ENCODE peak calls at places on chromosomes 1 and 21, in six cellular contexts. L, O, A, G, B and W are unnamed samples.

GRCh38 chr21:45818904-45819285 is 162.7 kb upstream of the COL6A1 start:
- DNase-seq in L (no peak), O (no peak), A (peak; percentile 44), G (no peak), B (peak; percentile 91), W (no peak)

GRCh38 chr1:89200668-89201488 is 2.1 kb upstream of the GBP4 start:
- DNase-seq in L (no peak), O (no peak), G (no peak), A (peak; percentile 62), B (no peak), W (no peak)

GRCh38 chr1:14921057-14921456 is 232.5 kb upstream of the TMEM51 start:
- DNase-seq in B (peak; percentile 18), G (no peak), A (no peak), L (no peak), O (no peak), W (no peak)

GRCh38 chr21:45262616-45263015 is 25.1 kb downstream of the POFUT2 start:
- DNase-seq in A (no peak), B (no peak), G (peak; percentile 74), O (no peak), L (peak; percentile 87), W (no peak)

GRCh38 chr1:47688631-47689296 is 250.9 kb downstream of the FOXD2 start:
- DNase-seq in A (no peak), O (no peak), L (peak; percentile 31), G (no peak), B (no peak), W (no peak)

GRCh38 chr1:26268290-26269197 is 11.3 kb upstream of the SH3BGRL3 start:
- DNase-seq in A (no peak), G (no peak), B (no peak), O (no peak), L (no peak), W (no peak)

GRCh38 chr1:115529216-115529897 is 112.4 kb upstream of the VANGL1 start:
- DNase-seq in O (no peak), B (no peak), A (no peak), L (no peak), G (no peak), W (no peak)

GRCh38 chr1:57916034-57916433 is 492.2 kb upstream of the DAB1 start:
- DNase-seq in A (no peak), B (no peak), L (no peak), O (no peak), G (no peak), W (no peak)

GRCh38 chr1:27868556-27868931 is 3.8 kb upstream of the THEMIS2 start:
- DNase-seq in G (no peak), A (no peak), O (no peak), B (no peak), L (no peak), W (no peak)
- H3K27me3 ChIP-seq in G (no peaks in the 10 kb centered on the region), A (no peaks in the 10 kb centered on the region), O (peaks cover 9% of the 10 kb centered on the region), B (no peaks in the 10 kb centered on the region), L (no peaks in the 10 kb centered on the region), W (no peaks in the 10 kb centered on the region)

DNA sequence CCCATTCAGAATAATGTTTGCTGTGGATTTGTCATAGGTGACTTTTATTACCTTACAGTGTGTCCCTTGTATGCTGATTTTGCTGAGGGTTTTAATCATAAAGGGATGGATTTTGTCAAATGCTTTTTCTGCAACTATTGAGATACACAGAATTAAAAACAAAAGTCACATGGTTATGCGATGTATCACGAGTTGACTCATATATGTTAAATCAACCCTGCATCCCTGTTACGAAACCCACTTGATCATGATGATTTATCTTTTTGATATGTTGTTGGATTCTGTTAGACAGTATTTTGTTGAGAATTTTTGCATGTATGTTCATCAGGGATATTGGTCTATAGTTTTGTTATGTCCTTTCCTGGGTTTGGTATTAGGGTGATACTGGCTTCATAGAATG is 10.7 kb upstream of the OR2T34 start:
- DNase-seq in G (no peak), L (no peak), O (no peak), A (no peak), B (no peak), W (no peak)
- H3K9me3 ChIP-seq in G (no peaks in the 10 kb centered on the region), L (no peaks in the 10 kb centered on the region), O (no peaks in the 10 kb centered on the region), A (no peaks in the 10 kb centered on the region), B (no peaks in the 10 kb centered on the region), W (no peaks in the 10 kb centered on the region)

DNA sequence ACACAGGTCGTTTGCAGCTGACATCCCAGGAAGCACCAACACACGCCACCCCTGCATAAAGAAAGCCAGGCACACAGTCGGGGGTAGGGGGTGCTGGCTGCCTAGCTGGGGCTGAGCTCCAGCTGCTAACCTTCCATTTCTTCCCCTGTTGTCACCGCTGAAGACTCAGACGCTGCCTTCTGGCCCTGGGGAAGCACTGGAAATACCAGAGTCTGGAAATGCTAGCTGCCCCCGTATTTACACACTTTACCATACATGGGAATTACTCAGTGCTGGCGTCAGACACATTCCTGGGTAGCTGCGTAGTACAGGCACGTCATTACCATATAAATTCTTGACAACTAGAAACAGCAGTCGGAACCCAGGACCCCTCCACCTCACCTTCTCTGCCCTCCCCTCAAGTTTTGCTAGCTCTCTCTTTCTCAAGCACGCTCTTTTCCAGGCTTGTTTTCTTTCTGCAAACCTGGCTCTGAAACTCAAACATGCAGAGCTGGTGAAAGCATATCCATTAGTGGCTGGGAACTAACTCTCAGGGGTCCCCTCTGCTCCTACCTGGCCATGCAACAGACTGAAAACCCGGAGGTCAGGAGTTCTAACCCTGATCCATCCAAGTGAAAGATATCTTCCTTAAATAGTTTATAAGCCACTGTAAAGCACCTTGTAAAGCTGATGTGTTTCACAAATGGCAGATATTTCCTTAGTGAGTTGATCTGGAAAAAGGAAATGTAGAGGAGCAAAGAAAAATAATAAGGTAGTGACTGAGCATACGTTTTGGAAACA is 3.3 kb downstream of the CSRP1 start:
- DNase-seq in B (peak; percentile 99), G (peak; percentile 47), A (peak; percentile 96), L (no peak), O (no peak), W (no peak)
- H3K27me3 ChIP-seq in B (no peaks in the 10 kb centered on the region), G (no peaks in the 10 kb centered on the region), A (no peaks in the 10 kb centered on the region), L (no peaks in the 10 kb centered on the region), O (no peaks in the 10 kb centered on the region), W (no peaks in the 10 kb centered on the region)

GRCh38 chr1:3012511-3013291 is 8.6 kb upstream of the ACTRT2 start:
- DNase-seq in A (peak; percentile 73), G (peak; percentile 43), L (no peak), B (no peak), O (peak; percentile 48), W (peak; percentile 58)
- H3K9me3 ChIP-seq in A (peaks cover 22% of the 10 kb centered on the region), G (peaks cover 4% of the 10 kb centered on the region), L (no peaks in the 10 kb centered on the region), B (no peaks in the 10 kb centered on the region), O (peaks cover 17% of the 10 kb centered on the region), W (no peaks in the 10 kb centered on the region)

DNA sequence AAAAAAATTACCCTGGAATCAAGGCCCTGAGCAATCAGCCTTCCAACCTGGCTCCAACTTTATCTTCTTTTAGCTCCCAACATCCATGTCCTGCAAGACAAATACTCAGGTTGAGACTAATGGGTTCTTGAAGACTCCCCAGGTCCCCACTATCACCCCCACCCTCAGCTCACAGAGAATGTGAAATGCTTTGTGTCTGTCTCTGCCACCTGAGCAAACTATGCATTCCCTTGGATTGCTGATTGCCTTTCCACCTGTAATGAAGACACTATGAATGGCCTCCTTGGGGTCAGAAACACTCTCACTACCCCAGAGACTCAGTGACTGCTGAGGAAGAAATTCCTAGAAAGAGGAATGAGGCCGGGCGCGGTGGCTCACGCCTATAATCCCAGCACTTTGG is 121.2 kb upstream of the GALNT2 start:
- DNase-seq in G (no peak), L (no peak), A (no peak), B (no peak), O (no peak), W (no peak)
- H3K27me3 ChIP-seq in G (no peaks in the 10 kb centered on the region), L (no peaks in the 10 kb centered on the region), A (peaks cover 8% of the 10 kb centered on the region), B (no peaks in the 10 kb centered on the region), O (no peaks in the 10 kb centered on the region), W (no peaks in the 10 kb centered on the region)

DNA sequence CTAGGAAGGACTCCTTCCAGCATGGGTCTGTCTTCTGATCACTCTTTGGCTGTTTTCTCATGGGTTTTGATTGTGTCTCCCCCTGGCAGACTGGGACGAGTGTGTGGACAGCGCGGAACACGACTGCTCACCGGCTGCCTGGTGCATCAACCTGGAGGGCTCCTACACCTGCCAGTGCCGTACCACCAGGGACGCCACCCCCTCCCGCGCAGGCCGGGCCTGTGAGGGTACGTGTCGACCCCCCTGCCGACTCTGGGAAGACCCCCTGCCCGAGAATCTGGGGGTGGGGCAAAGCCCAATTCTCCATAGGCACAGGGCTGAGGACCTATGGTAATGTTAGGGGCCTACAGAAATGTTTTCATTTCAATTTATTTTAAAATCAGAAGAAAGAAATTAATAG is 38.4 kb downstream of the UMODL1 start:
- DNase-seq in O (no peak), G (no peak), B (no peak), A (no peak), L (no peak), W (no peak)
- H3K9me3 ChIP-seq in O (no peaks in the 10 kb centered on the region), G (no peaks in the 10 kb centered on the region), B (no peaks in the 10 kb centered on the region), A (no peaks in the 10 kb centered on the region), L (no peaks in the 10 kb centered on the region), W (no peaks in the 10 kb centered on the region)